ENCODE peak calls at places on chromosomes 1 and 21, in ten cellular contexts. U is mesothelial cell of epicardium; P is GM13976; O is HT1080; F is AG10803; X is Calu3; Y is esophagus squamous epithelium; Q is frontal cortex; C is HS-5; J is stimulated activated CD4-positive, alpha-beta T cell treated with anti-CD3 and anti-CD28 coated beads, Interleukin-1b, Interleukin-23, amount 100 ng/mL, for 24 hours. T is an unnamed sample.

GRCh38 chr1:149887456-149888159 is 11.8 kb upstream of the BOLA1 start:
- DNase-seq in O (peak), X (peak), Y (peak), C (peak), U (peak), F (peak), J (peak), P (peak), Q (peak), T (peak)

GRCh38 chr21:41759214-41759840 is 7.5 kb downstream of the RIPK4 start:
- DNase-seq in Y (no peak), F (no peak), C (no peak), U (no peak), X (no peak), J (no peak), O (peak), P (no peak), Q (no peak), T (no peak)

GRCh38 chr21:16072692-16073091 is 342.9 kb downstream of the USP25 start:
- DNase-seq in X (no peak), F (peak), O (no peak), P (no peak), J (no peak), Y (no peak), C (peak), Q (no peak), U (no peak), T (no peak)

GRCh38 chr1:111736548-111737215 is 2.5 kb downstream of the INKA2 start:
- DNase-seq in Q (peak), F (no peak), C (no peak), J (no peak), O (no peak), X (no peak), P (no peak), U (no peak), Y (no peak), T (no peak)

GRCh38 chr1:226827458-226827857 is 43.0 kb upstream of the PSEN2 start:
- DNase-seq in U (no peak), O (no peak), J (no peak), X (no peak), C (no peak), Y (no peak), P (peak), Q (no peak), F (peak), T (no peak)

GRCh38 chr1:67647036-67647798 is 37.8 kb upstream of the GADD45A start:
- DNase-seq in X (no peak), U (no peak), P (no peak), F (peak), J (no peak), Y (no peak), Q (no peak), O (peak), C (no peak), T (no peak)

GRCh38 chr1:196063307-196063706 is 544.9 kb downstream of the KCNT2 start:
- DNase-seq in O (no peak), X (no peak), P (no peak), Y (no peak), C (no peak), Q (no peak), J (no peak), F (peak), U (no peak), T (no peak)

GRCh38 chr1:208951908-208952307 is 631.6 kb upstream of the CAMK1G start:
- DNase-seq in P (no peak), Y (no peak), O (no peak), Q (no peak), J (no peak), C (no peak), X (no peak), U (no peak), F (no peak), T (no peak)

GRCh38 chr21:33864150-33864549 is 51.5 kb downstream of the ATP5PO start:
- DNase-seq in O (no peak), J (no peak), Q (no peak), C (no peak), P (no peak), F (no peak), U (no peak), Y (no peak), X (no peak), T (no peak)

GRCh38 chr1:183306317-183307042 is 111.7 kb downstream of the NMNAT2 start:
- DNase-seq in U (no peak), F (no peak), J (no peak), O (no peak), X (no peak), Y (no peak), Q (no peak), C (no peak), P (no peak), T (no peak)

GRCh38 chr1:26278835-26279597 is 870 bp upstream of the SH3BGRL3 start:
- DNase-seq in O (peak), Y (no peak), J (no peak), C (no peak), U (no peak), F (peak), P (no peak), Q (no peak), X (no peak), T (no peak)

GRCh38 chr1:96281491-96281890 is 440.1 kb upstream of the PTBP2 start:
- DNase-seq in O (no peak), X (no peak), F (peak), U (no peak), P (no peak), Y (no peak), C (no peak), J (no peak), Q (no peak), T (no peak)

GRCh38 chr1:245673920-245674414 is 519.2 kb downstream of the KIF26B start:
- DNase-seq in F (peak), O (peak), J (no peak), X (no peak), Y (no peak), Q (no peak), U (no peak), C (peak), P (peak), T (no peak)

T was measured in SW 1271.